ENCODE peak calls at places on chromosomes 13 and 19, in ten cellular contexts. W, G, T, S, Z, K, L, M, E and P are unnamed samples.

GRCh38 chr13:44903596-44903995 is 85.7 kb downstream of the NUFIP1 start:
- DNase-seq in W (no peak), G (peak; percentile 56), T (no peak), S (peak; percentile 99), Z (peak; percentile 84), K (no peak), L (peak; percentile 87), M (peak; percentile 79), E (no peak), P (peak; percentile 94)

GRCh38 chr13:97140611-97141010 is 81.5 kb upstream of the MBNL2 start:
- DNase-seq in W (no peak), G (no peak), T (no peak), S (peak; percentile 49), Z (peak; percentile 48), K (no peak), L (peak; percentile 38), M (no peak), E (no peak), P (no peak)

GRCh38 chr19:30150626-30151025 is 208.6 kb downstream of the URI1 start:
- DNase-seq in W (no peak), G (no peak), T (no peak), S (no peak), Z (no peak), K (no peak), L (peak; percentile 7), M (no peak), E (no peak), P (no peak)

GRCh38 chr13:108987488-108987887 is 358.1 kb downstream of the MYO16 start:
- DNase-seq in W (no peak), G (no peak), T (no peak), S (peak; percentile 73), Z (peak; percentile 62), K (no peak), L (peak; percentile 7), M (no peak), E (peak; percentile 9), P (peak; percentile 46)

GRCh38 chr19:49492573-49493411 is 3.4 kb upstream of the RPS11 start:
- DNase-seq in W (no peak), G (peak; percentile 1), T (peak; percentile 54), S (peak; percentile 22), Z (peak; percentile 27), K (peak; percentile 44), L (peak; percentile 37), M (no peak), E (no peak), P (peak; percentile 34)

GRCh38 chr13:36332986-36333385 is 13.2 kb downstream of the SPART start:
- DNase-seq in W (no peak), G (no peak), T (no peak), S (peak; percentile 60), Z (peak; percentile 59), K (no peak), L (peak; percentile 66), M (no peak), E (no peak), P (peak; percentile 56)

GRCh38 chr19:887072-887471 is 5.9 kb downstream of the MED16 start:
- DNase-seq in W (no peak), G (no peak), T (peak; percentile 38), S (peak; percentile 76), Z (peak; percentile 67), K (no peak), L (peak; percentile 75), M (peak; percentile 59), E (no peak), P (peak; percentile 59)

GRCh38 chr19:4352701-4353121 is 9.3 kb downstream of the MPND start:
- DNase-seq in W (no peak), G (peak; percentile 84), T (peak; percentile 47), S (peak; percentile 73), Z (peak; percentile 71), K (peak; percentile 65), L (peak; percentile 72), M (peak; percentile 83), E (no peak), P (peak; percentile 50)

GRCh38 chr19:27972291-27973040 is 1240.5 kb downstream of the UQCRFS1 start:
- DNase-seq in W (no peak), G (no peak), T (no peak), S (no peak), Z (no peak), K (no peak), L (peak; percentile 68), M (peak; percentile 52), E (no peak), P (peak; percentile 90)

DNA sequence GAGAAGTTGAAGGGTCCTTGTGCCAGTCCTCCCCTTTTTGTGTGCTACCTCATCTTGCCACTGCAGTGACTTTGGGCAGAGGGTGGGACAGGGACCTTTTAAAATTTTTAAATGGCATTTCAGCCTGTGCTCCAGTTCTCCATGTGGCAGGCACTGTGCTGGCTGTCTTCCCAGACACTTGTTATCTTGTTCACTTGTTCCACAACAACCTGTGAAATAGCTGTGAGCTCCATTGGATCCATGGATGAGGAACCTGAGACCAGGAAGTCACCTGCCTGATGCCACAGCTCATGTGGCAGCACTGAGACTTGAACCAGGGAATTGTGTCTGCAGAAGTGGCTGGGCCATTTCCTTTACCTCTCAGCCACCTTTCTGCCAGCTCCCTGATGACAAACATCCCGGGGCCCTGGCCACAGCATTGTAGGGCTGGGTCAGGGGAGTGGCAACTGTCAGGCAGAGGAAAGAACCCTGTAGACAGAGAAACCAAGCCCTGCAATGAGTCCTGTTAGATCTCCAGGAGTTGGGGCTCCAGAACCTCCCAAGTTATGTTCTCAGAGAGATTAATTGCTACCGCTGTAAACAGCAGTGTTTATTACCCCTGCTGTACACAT is 6.4 kb downstream of the EGLN2 start:
- DNase-seq in W (no peak), G (no peak), T (no peak), S (no peak), Z (no peak), K (no peak), L (no peak), M (no peak), E (no peak), P (no peak)
- H3K4me1 ChIP-seq in W (peaks cover 17% of the 10 kb centered on the region), G (peaks cover 38% of the 10 kb centered on the region), T (peaks cover 47% of the 10 kb centered on the region), S (peaks cover 58% of the 10 kb centered on the region), Z (peaks cover 35% of the 10 kb centered on the region), K (peaks cover 70% of the 10 kb centered on the region), L (peaks cover 30% of the 10 kb centered on the region), M (peaks cover 64% of the 10 kb centered on the region), E (peaks cover 57% of the 10 kb centered on the region), P (peaks cover 51% of the 10 kb centered on the region)

GRCh38 chr13:23159587-23160240 is 21.1 kb upstream of the SGCG start:
- DNase-seq in W (no peak), G (peak; percentile 57), T (no peak), S (no peak), Z (no peak), K (no peak), L (peak; percentile 29), M (peak; percentile 58), E (no peak), P (no peak)

GRCh38 chr13:23161176-23161825 is 19.5 kb upstream of the SGCG start:
- DNase-seq in W (no peak), G (no peak), T (no peak), S (no peak), Z (no peak), K (no peak), L (peak; percentile 67), M (no peak), E (no peak), P (peak; percentile 81)

GRCh38 chr13:23160241-23161175 is 20.3 kb upstream of the SGCG start:
- DNase-seq in W (no peak), G (peak; percentile 53), T (no peak), S (no peak), Z (no peak), K (no peak), L (peak; percentile 67), M (peak; percentile 47), E (no peak), P (peak; percentile 71)

DNA sequence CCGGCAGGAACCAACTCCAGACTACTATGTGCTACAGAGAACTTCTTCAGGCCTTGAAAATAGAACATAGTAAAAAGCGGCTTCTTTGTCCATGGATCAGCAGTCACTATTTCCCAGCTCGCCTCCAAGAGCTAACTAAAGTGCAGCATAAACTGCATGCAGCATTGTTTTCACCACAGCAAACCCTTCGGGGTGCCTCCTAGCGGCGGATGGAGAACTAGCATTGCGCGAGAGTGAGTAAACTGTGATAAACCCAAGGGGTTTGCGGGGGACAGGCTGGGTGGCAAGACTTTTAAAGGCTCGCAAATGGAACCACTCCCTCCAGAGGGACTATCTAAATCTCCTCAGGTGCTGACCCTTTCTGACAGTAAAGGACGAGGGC is 21.6 kb upstream of the SGCG start:
- DNase-seq in W (no peak), G (peak; percentile 82), T (peak; percentile 15), S (no peak), Z (peak; percentile 13), K (no peak), L (peak; percentile 72), M (peak; percentile 68), E (no peak), P (peak; percentile 69)
- H3K4me3 ChIP-seq in W (no peak overlapping the region), G (peak overlapping the region; percentile 63), T (no peak overlapping the region), S (peak overlapping the region; percentile 47), Z (no peak overlapping the region), K (no peak overlapping the region), L (peak overlapping the region; percentile 79), M (peak overlapping the region; percentile 55), E (no peak overlapping the region), P (peak overlapping the region; percentile 41)

DNA sequence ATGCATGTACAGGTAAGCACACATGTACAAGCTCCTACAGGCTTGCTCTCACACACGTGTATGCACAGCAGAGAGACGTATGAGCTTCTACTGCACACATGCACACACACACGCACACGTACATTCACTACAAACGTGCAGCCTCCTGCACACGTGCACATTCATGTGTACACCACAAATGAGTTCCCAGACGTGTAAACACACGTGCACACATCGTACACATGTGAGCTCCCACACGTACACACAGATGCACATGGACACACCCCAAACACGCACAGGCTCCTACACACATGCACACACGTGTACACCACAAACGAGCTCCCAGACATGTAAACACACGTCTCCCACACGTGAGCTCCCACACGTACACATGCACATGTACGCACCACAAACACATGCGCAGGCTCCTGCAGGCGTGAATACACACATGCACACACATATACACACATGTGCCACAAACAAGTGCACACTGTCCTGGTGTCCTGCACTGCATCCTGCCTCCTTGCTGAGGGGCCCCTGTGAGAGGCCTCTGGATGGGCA is 83.7 kb upstream of the MCF2L start:
- DNase-seq in W (no peak), G (no peak), T (no peak), S (no peak), Z (no peak), K (no peak), L (no peak), M (no peak), E (no peak), P (no peak)
- H2AFZ ChIP-seq in W (no peak overlapping the region), G (no peak overlapping the region), T (no peak overlapping the region), S (peak overlapping the region; percentile 21), Z (peak overlapping the region; percentile 95), K (no peak overlapping the region), L (peak overlapping the region; percentile 73), M (no peak overlapping the region), E (no peak overlapping the region), P (no peak overlapping the region)

DNA sequence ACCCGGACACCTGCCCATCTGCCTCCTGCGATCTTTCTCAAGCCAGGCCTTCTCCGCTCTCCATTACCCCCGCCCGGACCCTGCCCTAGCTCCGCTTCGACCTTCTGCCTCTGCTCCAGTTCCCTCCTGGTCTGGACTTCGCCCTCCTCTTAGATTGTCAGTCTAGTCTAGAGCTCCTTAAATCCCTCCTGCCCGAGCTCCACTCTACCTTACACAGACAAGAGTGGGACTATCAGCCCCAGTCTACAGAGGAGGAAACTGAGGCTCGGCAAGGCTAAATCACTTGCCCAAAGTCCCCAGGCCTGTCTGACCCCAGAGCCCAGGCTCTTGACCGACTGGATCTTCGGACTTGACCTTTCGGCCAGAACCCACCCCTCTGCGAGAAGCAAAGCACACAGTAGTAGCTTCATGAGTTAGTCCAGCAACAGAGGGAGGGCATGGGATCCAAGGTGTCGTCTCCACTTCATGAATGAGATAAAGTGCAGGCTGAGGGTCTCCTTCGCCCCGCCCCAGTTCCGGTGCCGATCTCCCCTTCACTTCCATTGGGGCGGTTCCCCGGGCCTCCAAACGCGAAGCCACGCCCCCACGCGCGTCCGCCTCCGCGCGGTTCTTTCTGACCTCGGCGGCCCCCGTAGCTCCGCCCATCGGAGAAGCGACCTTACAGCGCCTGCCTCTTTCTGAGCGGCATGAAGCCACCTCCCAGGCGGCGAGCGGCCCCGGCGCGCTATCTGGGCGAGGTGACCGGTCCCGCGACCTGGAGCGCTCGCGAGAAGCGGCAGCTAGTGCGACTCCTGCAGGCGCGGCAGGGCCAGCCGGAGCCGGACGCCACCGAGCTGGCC is at the start of gene SNAPC2:
- DNase-seq in W (peak; percentile 92), G (peak; percentile 97), T (peak; percentile 89), S (peak; percentile 93), Z (peak; percentile 91), K (peak; percentile 96), L (peak; percentile 98), M (peak; percentile 97), E (no peak), P (peak; percentile 94)
- H3K4me1 ChIP-seq in W (peaks cover 21% of the 10 kb centered on the region), G (peaks cover 15% of the 10 kb centered on the region), T (peaks cover 41% of the 10 kb centered on the region), S (peaks cover 47% of the 10 kb centered on the region), Z (peaks cover 21% of the 10 kb centered on the region), K (peaks cover 16% of the 10 kb centered on the region), L (peaks cover 8% of the 10 kb centered on the region), M (peaks cover 36% of the 10 kb centered on the region), E (peaks cover 18% of the 10 kb centered on the region), P (peaks cover 23% of the 10 kb centered on the region)